ENCODE peak calls at places on chromosomes 16 and 17, in four cellular contexts. U is GM12878, H is transverse colon, A is stomach. Y is an unnamed sample.

GRCh38 chr17:33506889-33507650 is 214.0 kb upstream of the ASIC2 start:
- DNase-seq in A (no peak), U (no peak), H (no peak), Y (no peak)

GRCh38 chr16:79278506-79278905 is 322.0 kb downstream of the MAF start:
- DNase-seq in H (peak), A (no peak), U (no peak), Y (no peak)

GRCh38 chr16:25264599-25264998 is 7.0 kb upstream of the ZKSCAN2 start:
- DNase-seq in A (no peak), U (no peak), H (no peak), Y (no peak)

GRCh38 chr16:9092963-9093477 is 1.6 kb downstream of the HAPSTR1 start:
- DNase-seq in U (no peak), A (peak), H (peak), Y (no peak)

GRCh38 chr17:66834919-66835454 is at the start of gene CACNG5:
- DNase-seq in A (no peak), H (no peak), U (no peak), Y (no peak)

GRCh38 chr16:56102159-56102798 is 89.0 kb upstream of the GNAO1 start:
- DNase-seq in H (peak), U (no peak), A (no peak), Y (no peak)

GRCh38 chr17:76050226-76051070 is 21.9 kb downstream of the SRP68 start:
- DNase-seq in H (no peak), U (no peak), A (no peak), Y (no peak)

GRCh38 chr17:78892520-78892919 is 10.5 kb downstream of the CEP295NL start:
- DNase-seq in U (no peak), H (no peak), A (no peak), Y (no peak)

GRCh38 chr17:47192549-47192948 is 3.5 kb upstream of the CDC27 start:
- DNase-seq in A (no peak), H (no peak), U (peak), Y (no peak)

GRCh38 chr16:70421473-70422311 is 17.2 kb downstream of the ST3GAL2 start:
- DNase-seq in H (no peak), U (no peak), A (no peak), Y (no peak)
- TF ChIP-seq EP300 in H (no peak), U (no peak), A (no peak), Y (no peak)

GRCh38 chr16:10937068-10937859 is 5.0 kb downstream of the DEXI start:
- DNase-seq in A (peak), H (no peak), U (no peak), Y (no peak)
- TF ChIP-seq POLR2A in A (no peak), H (no peak), U (no peak), Y (no peak)

DNA sequence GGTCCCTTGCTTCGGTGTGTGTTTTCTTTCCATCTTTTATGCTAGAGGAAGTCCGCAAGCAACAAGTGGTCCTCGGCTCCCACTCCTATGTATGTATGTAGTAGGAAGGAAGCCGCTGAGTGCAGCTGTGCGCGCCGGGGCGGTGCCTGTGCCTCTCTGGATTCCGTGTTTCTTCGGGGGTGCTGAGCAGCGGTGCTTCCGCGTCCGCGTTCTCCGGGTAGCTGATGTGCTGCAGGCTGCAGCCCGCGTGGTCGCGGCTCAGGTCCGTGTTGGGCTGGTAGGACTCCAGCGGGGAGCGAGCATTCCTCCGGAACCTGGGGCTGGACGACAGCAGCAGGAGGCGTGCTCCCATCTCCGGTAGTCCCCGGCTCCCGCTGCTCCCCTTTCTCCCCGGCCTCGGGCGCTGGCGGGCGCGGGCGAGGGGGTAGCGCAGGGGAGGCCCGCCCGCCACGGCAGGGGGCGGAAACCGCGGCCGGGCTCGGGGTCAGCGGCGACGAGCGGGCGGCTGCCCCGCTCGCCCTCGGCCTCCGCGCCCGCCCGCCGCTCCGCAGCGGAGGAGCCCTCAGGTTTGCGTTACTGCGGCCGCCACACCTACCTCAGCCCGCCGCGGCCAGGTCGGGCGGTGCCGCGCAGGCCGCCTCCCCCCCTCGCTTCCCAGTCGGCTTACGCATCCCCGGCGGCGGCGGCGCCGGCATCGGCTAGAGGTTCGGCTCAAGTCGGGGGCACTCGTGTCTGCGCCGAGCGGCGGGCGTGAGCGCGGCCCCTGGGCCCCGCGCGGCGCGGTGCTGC is 503 bp downstream of the C17orf67 start:
- DNase-seq in H (peak), U (peak), A (peak), Y (peak)
- TF ChIP-seq POLR2AphosphoS5 in H (peak), U (peak), A (peak), Y (no peak)

GRCh38 chr16:30659507-30660423 is 1.5 kb downstream of the FBRS start:
- DNase-seq in A (no peak), U (no peak), H (peak), Y (no peak)

GRCh38 chr16:30656388-30656787 is 1.8 kb upstream of the FBRS start:
- DNase-seq in U (no peak), A (no peak), H (no peak), Y (no peak)

GRCh38 chr16:30658731-30659506 is 688 bp downstream of the FBRS start:
- DNase-seq in A (peak), U (peak), H (no peak), Y (peak)

GRCh38 chr16:30656974-30657865 is 1.0 kb upstream of the FBRS start:
- DNase-seq in A (no peak), H (peak), U (no peak), Y (no peak)

GRCh38 chr16:30657866-30658730 is at the start of gene FBRS:
- DNase-seq in U (peak), H (peak), A (peak), Y (peak)
- TF ChIP-seq EP300 in U (no peak), H (peak), A (no peak), Y (no peak)

DNA sequence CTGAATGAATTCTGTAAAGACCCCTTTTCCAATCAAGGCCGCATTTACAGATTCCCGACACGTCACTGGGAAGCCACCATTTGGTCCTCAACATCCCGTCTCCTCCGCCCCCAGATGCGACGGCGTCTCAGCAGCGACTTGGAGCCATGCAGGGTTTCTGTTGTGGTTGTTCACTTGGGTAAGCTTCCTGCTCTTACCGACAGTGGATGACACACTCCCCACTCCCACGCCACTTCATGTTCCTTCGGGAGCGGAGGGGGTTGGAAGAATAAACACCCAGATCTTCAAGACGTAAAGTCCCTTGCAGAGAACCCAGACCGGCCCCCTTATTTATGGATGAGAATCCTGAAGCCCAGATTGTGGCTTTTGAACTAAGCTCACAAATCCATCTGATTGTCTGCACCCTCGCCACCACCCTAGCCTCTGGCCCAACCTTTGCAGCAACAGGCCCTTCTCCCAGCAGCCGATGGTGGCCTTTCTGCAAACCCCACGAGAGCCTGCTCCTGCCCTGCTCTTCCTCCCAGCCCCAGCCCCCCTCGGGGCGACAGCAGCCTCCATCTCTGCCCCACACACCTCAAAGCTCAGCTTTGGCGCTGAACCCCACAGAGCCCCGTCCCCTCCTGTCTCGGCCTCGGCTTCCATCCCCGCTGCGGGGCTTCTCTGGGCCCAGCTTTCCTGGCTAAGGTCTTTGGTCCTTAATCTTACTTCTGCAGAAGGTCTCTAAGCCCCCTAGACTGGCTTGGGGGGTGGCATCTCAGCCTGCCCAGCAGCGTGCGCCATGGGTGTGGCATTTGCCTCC is 19.0 kb upstream of the OSGIN1 start:
- DNase-seq in H (no peak), U (no peak), A (no peak), Y (no peak)
- TF ChIP-seq POLR2A in H (no peak), U (no peak), A (no peak), Y (no peak)

DNA sequence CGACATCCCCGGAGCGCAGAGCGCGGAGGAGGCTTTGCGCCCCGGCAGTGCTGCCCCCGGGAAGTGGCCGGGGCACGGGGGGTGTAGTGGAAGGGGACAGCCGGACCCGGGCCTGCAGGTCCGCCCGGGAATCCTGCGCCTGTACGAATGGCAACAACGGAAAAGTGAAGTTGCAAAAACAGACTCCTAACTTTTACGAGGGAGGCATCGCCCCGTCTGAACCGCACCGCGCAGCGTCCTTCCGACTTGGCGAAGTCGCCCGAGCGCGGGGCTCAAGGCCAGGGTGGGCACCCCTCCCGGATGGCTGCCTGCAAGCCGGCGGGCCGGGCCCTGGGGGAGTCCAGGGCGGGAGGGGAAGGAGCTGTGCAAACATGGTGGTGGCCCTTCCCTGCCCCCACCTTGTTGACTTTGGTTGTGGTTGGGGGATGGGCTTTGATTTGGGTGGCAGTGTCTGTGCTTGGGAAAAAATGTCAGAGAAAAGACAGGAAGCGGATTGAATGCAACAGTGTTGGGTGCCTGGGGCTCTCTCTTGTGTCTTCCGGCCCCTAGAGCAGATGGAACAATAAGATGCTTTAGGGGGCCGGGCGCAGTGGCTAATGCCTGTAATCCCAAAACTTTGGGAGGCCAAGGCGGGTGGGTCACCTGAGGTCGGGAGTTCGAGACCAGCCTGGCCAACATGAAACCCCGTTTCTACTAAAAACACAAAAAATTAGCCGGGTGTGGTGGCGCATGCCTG is 675 bp downstream of the RNF213 start:
- DNase-seq in H (peak), U (no peak), A (peak), Y (no peak)
- TF ChIP-seq POLR2AphosphoS5 in H (no peak), U (no peak), A (peak), Y (no peak)

DNA sequence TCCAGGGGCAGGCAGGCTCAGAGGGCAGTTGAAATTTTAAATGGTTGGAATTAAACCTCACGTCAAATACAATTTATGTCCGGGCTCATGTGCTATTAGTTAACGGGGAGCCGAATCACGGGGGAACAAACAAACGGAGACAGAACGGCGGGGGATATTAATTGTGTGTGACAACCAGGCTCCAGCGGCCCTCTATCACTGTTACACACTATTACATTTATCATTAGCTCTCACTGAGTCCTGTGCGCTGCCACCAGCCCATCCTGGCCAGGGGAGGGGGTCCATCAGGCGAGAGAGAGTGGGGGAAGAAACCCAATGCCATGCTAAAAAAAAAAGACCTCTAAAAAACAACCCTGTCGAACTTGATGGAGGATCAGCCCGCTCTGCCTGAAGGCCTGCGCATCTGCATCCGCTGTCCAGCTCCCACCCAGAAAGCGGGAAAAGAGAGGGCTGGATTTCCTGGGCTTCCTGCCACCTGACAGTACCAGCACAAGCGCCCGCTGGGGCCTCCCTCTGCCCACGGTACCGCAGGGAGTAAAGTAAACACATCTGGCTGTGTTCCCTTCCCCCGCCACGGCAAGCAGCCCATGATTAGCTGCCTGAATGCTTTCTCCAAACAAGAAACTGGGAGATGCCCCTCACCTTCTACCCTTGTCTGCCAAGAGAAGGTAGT is 41.7 kb downstream of the PIPOX start:
- DNase-seq in H (peak), U (no peak), A (peak), Y (no peak)
- TF ChIP-seq EP300 in H (no peak), U (no peak), A (no peak), Y (no peak)

Y was measured in suprapubic skin.